ENCODE peak calls at places on chromosomes 2 and 18, in five cellular contexts. P is pancreas; Q is heart left ventricle; E is CD4-positive, CD25-positive, alpha-beta regulatory T cell; J is IMR-90. C is an unnamed sample.

GRCh38 chr2:126399001-126399400 is 257.0 kb upstream of the GYPC start:
- DNase-seq in J (no peak), E (no peak), P (no peak), Q (no peak), C (no peak)

GRCh38 chr2:120661551-120661950 is 74.1 kb upstream of the GLI2 start:
- DNase-seq in Q (peak), E (no peak), P (peak), J (no peak), C (no peak)

GRCh38 chr2:193371200-193371599 is 1176.5 kb upstream of the TMEFF2 start:
- DNase-seq in Q (no peak), P (no peak), J (no peak), E (no peak), C (no peak)

GRCh38 chr18:61893304-61893970 is 630 bp upstream of the RNF152 start:
- DNase-seq in P (peak), E (no peak), J (peak), Q (peak), C (no peak)

GRCh38 chr2:207632575-207633492 is 7.6 kb upstream of the METTL21A start:
- DNase-seq in E (no peak), J (peak), P (no peak), Q (no peak), C (peak)

GRCh38 chr2:188319845-188320244 is 28.2 kb downstream of the GULP1 start:
- DNase-seq in P (no peak), Q (no peak), E (no peak), J (no peak), C (no peak)

GRCh38 chr18:32735781-32736180 is 37.0 kb downstream of the KLHL14 start:
- DNase-seq in J (peak), P (no peak), Q (no peak), E (no peak), C (no peak)

GRCh38 chr18:57705861-57706590 is 84.4 kb upstream of the NARS1 start:
- DNase-seq in P (no peak), E (no peak), J (no peak), Q (no peak), C (no peak)

GRCh38 chr2:71173096-71173495 is 42.7 kb downstream of the MPHOSPH10 start:
- DNase-seq in E (no peak), J (no peak), P (no peak), Q (no peak), C (no peak)

GRCh38 chr2:48940606-48941005 is 185.1 kb upstream of the LHCGR start:
- DNase-seq in E (no peak), Q (no peak), P (no peak), J (no peak), C (peak)

GRCh38 chr2:176150338-176151198 is 782 bp upstream of the HOXD4 start:
- DNase-seq in Q (no peak), E (no peak), P (no peak), J (no peak), C (no peak)

GRCh38 chr2:207765541-207765940 is 4.2 kb downstream of the FZD5 start:
- DNase-seq in J (no peak), Q (no peak), E (no peak), P (peak), C (no peak)

GRCh38 chr2:205563646-205564045 is 118.7 kb upstream of the NRP2 start:
- DNase-seq in J (no peak), Q (no peak), P (no peak), E (no peak), C (peak)

GRCh38 chr2:207491954-207492353 is 37.8 kb upstream of the CREB1 start:
- DNase-seq in E (no peak), Q (no peak), J (no peak), P (no peak), C (no peak)

GRCh38 chr18:44714376-44714775 is 33.7 kb downstream of the SETBP1 start:
- DNase-seq in P (no peak), J (no peak), Q (no peak), E (no peak), C (no peak)

GRCh38 chr18:23158884-23159820 is 23.9 kb downstream of the CABLES1 start:
- DNase-seq in Q (no peak), E (no peak), J (no peak), P (no peak), C (no peak)

GRCh38 chr2:231463698-231464575 is at the start of gene NCL:
- DNase-seq in E (peak), P (peak), Q (peak), J (peak), C (peak)

GRCh38 chr2:69462780-69463179 is 25.5 kb upstream of the NFU1 start:
- DNase-seq in J (no peak), E (no peak), Q (no peak), P (no peak), C (no peak)

GRCh38 chr2:11257078-11257477 is 87.4 kb downstream of the ROCK2 start:
- DNase-seq in P (no peak), E (no peak), Q (no peak), J (no peak), C (no peak)

GRCh38 chr2:46258937-46259781 is 38.0 kb upstream of the EPAS1 start:
- DNase-seq in P (peak), Q (no peak), J (no peak), E (no peak), C (no peak)

GRCh38 chr18:35661483-35662146 is 80.1 kb downstream of the GALNT1 start:
- DNase-seq in E (no peak), Q (no peak), J (no peak), P (no peak), C (no peak)

GRCh38 chr2:46720592-46721185 is 194.9 kb downstream of the MCFD2 start:
- DNase-seq in P (no peak), J (peak), Q (no peak), E (no peak), C (no peak)

GRCh38 chr2:237904806-237905599 is 45.6 kb downstream of the RAMP1 start:
- DNase-seq in P (no peak), Q (peak), E (no peak), J (peak), C (no peak)

GRCh38 chr2:42844366-42844765 is 52.0 kb upstream of the HAAO start:
- DNase-seq in Q (no peak), J (no peak), E (no peak), P (no peak), C (no peak)

DNA sequence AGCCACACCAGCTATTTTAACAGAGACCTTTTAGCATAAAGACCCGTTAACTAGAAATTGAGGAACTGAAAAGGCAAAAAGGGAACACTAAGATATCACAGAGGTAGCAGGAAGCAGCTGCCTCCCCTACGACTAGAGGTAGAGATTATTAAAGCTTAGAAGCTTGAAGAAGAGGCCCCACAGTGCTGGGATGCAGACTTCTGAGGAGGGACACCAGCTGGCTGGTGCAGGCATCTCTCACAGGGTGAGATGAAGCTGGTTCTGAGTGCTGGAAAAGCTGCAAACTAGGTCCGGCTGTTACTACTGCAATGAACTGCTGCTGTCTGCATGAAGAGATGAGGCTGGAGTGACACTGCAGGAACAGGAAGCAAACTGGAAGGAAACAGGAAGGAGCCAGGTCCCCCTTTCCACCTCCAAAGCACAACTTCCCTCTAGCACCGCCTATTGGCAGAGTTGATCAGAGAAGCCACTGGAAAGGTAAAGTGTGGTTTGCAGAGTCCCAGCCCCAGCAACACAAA is 61.2 kb upstream of the MRPS9 start:
- DNase-seq in P (no peak), Q (no peak), E (no peak), J (no peak), C (peak)
- H3K4me3 ChIP-seq in P (no peak), Q (no peak), E (no peak), J (no peak), C (no peak)

GRCh38 chr2:24046930-24047702 is at the start of gene WDCP:
- DNase-seq in J (peak), E (peak), Q (peak), P (peak), C (peak)

GRCh38 chr2:24049485-24050021 is at the start of gene FKBP1B:
- DNase-seq in E (peak), J (peak), P (peak), Q (peak), C (no peak)

GRCh38 chr2:24047703-24048033 is 477 bp upstream of the WDCP start:
- DNase-seq in P (no peak), E (no peak), Q (no peak), J (no peak), C (no peak)

GRCh38 chr2:24050041-24050655 is 607 bp downstream of the FKBP1B start:
- DNase-seq in Q (peak), J (no peak), P (peak), E (no peak), C (no peak)

DNA sequence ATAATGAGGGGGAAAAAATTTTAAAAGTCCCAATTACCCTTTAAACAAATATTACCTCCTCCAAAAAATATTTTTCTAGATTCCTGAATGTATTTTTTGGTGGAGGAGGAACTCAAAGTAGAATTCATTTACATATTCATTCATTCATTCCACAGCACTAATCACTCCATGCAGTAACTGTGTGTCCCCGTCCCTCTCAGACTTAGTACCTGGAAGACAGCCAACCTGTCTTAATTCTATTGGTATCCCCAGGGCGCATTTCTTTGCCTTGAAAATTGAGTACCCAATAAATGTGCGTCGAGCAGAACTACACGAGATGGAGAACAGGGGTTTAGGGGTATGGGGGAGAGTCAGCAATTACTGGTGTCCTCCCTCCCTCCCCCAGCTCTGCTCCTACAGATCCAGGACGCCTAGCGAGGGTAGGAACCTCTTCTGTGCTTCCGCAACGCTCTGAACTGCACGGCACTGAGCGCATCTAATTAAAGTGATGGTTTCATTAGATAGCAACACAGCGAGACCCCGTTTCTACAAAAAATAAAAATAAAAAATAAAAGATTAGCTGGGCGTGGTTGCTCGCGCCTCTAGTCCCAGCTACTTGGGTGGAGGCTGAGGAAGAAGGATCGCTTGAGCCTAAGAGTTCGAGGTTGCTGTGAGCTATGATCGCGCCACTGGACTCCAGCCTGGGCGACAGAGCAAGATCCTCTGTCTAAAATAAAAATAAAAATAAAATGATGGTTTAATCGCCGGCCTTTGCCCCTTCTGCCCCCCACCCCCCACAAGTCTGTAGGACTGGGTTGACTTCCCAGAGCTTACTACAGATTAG is 668 bp upstream of the FKBP1B start:
- DNase-seq in J (no peak), E (no peak), Q (no peak), P (no peak), C (no peak)
- H3K27ac ChIP-seq in J (no peak), E (no peak), Q (no peak), P (no peak), C (no peak)

GRCh38 chr2:202418511-202418910 is 42.4 kb downstream of the BMPR2 start:
- DNase-seq in E (no peak), Q (no peak), J (no peak), P (no peak), C (no peak)

GRCh38 chr2:202423139-202423538 is 47.0 kb downstream of the BMPR2 start:
- DNase-seq in P (no peak), J (no peak), E (no peak), Q (no peak), C (no peak)

DNA sequence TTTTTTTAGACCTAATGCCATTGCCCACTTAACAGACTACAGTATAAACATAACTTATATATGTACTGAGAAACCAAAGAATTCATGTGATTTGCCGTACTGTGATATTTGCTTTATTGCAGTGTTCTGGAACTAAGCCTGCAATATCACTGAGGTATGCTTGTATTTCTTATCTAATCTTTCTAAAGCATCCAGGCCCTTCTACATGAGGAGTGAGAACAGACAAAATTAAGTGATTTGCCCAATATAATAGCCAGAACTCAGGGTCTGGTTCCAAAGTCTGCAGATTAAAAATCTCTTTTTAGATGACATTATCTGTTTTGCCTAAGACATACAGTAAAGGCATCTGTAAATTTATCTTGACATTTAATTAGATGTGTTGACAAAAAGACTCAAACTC is 41.9 kb downstream of the BMPR2 start:
- DNase-seq in Q (no peak), P (no peak), E (no peak), J (no peak), C (no peak)
- H3K4me3 ChIP-seq in Q (no peak), P (no peak), E (no peak), J (no peak), C (no peak)

DNA sequence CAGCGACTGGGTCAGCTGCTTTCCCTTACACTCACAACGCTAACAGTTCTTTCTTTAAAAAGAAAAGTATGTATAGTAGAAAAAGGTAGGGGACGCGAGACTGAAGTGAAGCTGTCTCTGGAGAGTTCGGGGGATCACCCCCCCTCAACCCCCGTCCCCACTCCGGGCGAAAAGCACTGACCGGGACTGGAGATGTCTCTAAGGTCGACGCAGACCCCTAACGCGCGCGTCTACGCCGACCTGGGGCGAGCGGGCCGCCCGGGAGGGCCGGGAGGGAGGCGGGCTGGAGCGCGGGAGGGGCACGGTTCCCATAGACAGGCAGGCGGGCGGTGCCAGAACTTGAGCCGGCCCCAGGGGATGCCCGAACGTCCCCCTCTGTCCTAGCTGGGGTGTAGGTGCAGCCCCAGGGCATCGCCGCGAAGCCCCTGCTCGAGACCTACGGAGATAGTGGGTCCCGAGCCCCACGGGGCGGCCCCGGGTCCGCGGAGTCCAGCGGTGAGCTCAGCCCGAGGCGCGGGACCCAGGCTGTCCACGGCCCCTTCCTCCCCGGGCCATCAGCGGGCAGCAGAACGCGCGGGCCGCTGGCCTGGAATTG is 82.2 kb downstream of the CHRNA1 start:
- DNase-seq in E (peak), P (peak), Q (peak), J (no peak), C (no peak)
- H3K27ac ChIP-seq in E (peak), P (peak), Q (peak), J (peak), C (peak)

GRCh38 chr2:217936952-217937351 is 65.8 kb downstream of the TNS1 start:
- DNase-seq in Q (no peak), E (no peak), J (no peak), P (no peak), C (no peak)

GRCh38 chr2:217935901-217936684 is 66.7 kb downstream of the TNS1 start:
- DNase-seq in J (peak), P (no peak), E (no peak), Q (no peak), C (no peak)

GRCh38 chr2:217934321-217935131 is 68.3 kb downstream of the TNS1 start:
- DNase-seq in J (peak), Q (no peak), E (no peak), P (no peak), C (peak)

GRCh38 chr2:217933326-217933993 is 69.3 kb downstream of the TNS1 start:
- DNase-seq in J (no peak), Q (no peak), E (no peak), P (no peak), C (no peak)

DNA sequence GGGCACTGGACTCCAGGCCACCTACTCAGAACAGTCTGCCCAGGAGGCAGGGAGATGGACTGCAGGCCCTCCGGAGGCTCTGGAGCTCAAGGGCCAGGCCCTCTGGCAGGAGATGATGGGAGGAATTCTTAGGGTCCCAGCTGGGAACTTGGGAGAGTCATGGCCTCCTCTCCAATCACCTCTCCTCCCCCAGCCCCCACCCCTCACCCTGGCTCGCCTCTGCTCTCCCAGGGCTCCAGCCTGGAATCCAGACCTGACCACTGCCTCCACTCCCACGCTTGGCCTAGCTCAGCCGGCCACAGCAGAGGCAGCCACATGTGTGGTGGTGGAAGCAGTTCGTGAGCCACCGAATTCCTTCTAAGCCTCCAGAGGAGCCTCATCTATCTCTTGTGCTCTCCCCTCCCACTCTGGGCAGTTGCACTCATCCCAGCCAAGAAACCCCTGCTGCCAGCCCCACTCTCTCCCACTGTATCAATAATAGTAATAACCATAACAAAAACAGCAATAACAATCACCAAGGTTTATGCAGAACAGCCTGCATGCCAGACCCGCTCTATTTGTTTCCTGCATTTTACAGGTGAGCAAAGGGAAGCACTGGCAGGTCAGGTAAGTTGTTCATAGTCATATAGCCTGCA is 67.4 kb downstream of the TNS1 start:
- DNase-seq in Q (peak), E (no peak), P (peak), J (peak), C (no peak)
- H3K4me3 ChIP-seq in Q (no peak), E (no peak), P (peak), J (no peak), C (no peak)

GRCh38 chr2:150469706-150470105 is 17.8 kb downstream of the RND3 start:
- DNase-seq in Q (no peak), J (peak), E (no peak), P (no peak), C (no peak)
- H3K27ac ChIP-seq in Q (no peak), J (peak), E (no peak), P (no peak), C (no peak)

GRCh38 chr2:196242131-196242620 is 70.8 kb upstream of the STK17B start:
- DNase-seq in J (peak), E (no peak), P (no peak), Q (no peak), C (peak)
- H3K4me3 ChIP-seq in J (no peak), E (peak), P (no peak), Q (no peak), C (no peak)

DNA sequence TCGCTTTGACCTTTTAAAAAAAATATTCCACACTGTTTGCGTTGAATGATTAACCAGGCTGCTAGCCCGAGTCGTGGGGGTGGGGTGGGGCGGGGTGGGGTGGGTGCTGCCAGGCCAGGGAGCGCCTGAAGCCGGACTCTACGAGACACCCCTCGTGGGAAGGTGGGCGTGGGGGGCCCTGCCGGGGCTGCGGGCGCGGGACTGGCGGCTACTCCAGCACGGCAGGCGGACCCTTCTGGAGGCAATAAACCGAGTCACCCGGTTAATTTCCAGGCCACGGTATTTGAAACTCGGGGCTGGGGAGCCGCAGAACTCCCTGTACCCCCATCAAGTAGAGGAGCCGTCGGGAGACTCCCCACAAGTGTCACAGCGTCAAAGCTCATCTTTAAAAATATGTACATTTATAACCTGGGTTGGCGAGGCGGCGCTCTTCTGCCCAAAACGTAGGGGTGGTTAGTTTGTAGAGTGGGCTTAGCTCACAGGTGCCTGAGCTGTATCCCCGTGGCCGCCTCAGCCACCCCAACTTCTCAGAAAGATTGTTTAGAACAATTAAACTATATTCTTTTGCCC is 1.2 kb downstream of the B3GNT2 start:
- DNase-seq in E (peak), Q (no peak), P (peak), J (no peak), C (peak)
- H3K27ac ChIP-seq in E (peak), Q (peak), P (peak), J (no peak), C (peak)

GRCh38 chr2:8983571-8983970 is 19.9 kb downstream of the MBOAT2 start:
- DNase-seq in P (no peak), J (no peak), Q (no peak), E (no peak), C (no peak)

GRCh38 chr2:8976847-8977246 is 26.6 kb downstream of the MBOAT2 start:
- DNase-seq in P (no peak), Q (no peak), E (no peak), J (no peak), C (no peak)

GRCh38 chr2:8977758-8978157 is 25.7 kb downstream of the MBOAT2 start:
- DNase-seq in J (no peak), P (no peak), E (no peak), Q (no peak), C (no peak)

GRCh38 chr2:8976419-8976818 is 27.1 kb downstream of the MBOAT2 start:
- DNase-seq in P (no peak), Q (no peak), E (no peak), J (no peak), C (no peak)

GRCh38 chr2:8980096-8980495 is 23.4 kb downstream of the MBOAT2 start:
- DNase-seq in E (no peak), J (peak), Q (no peak), P (no peak), C (no peak)
- H3K4me3 ChIP-seq in E (no peak), J (no peak), Q (no peak), P (no peak), C (no peak)